ENCODE peak calls at places on chromosomes 2 and 18, in eight cellular contexts. E, Y, D, M, V, U, F and H are unnamed samples.

GRCh38 chr2:85734015-85734414 is 19.8 kb upstream of the ATOH8 start:
- DNase-seq in E (no peak), Y (no peak), D (no peak), M (no peak), V (no peak), U (no peak), F (no peak), H (no peak)

GRCh38 chr18:47749195-47749973 is 181.1 kb downstream of the SMAD2 start:
- DNase-seq in E (peak), Y (peak), D (peak), M (peak), V (peak), U (peak), F (peak), H (peak)

GRCh38 chr2:47214990-47215389 is 59.9 kb upstream of the STPG4 start:
- DNase-seq in E (no peak), Y (no peak), D (no peak), M (no peak), V (no peak), U (no peak), F (no peak), H (no peak)

GRCh38 chr2:49286726-49287125 is 132.4 kb upstream of the FSHR start:
- DNase-seq in E (no peak), Y (no peak), D (no peak), M (no peak), V (no peak), U (no peak), F (peak), H (no peak)

GRCh38 chr18:55322176-55322735 is 265.7 kb downstream of the TCF4 start:
- DNase-seq in E (no peak), Y (no peak), D (peak), M (no peak), V (no peak), U (peak), F (peak), H (no peak)

GRCh38 chr2:216989335-216990129 is 129.7 kb upstream of the TNP1 start:
- DNase-seq in E (no peak), Y (no peak), D (no peak), M (no peak), V (no peak), U (no peak), F (peak), H (no peak)

GRCh38 chr2:26456701-26457224 is 21.2 kb downstream of the OTOF start:
- DNase-seq in E (no peak), Y (no peak), D (no peak), M (no peak), V (peak), U (no peak), F (no peak), H (no peak)

GRCh38 chr18:22106536-22107292 is 62.7 kb upstream of the GATA6 start:
- DNase-seq in E (no peak), Y (no peak), D (no peak), M (no peak), V (no peak), U (no peak), F (no peak), H (no peak)

GRCh38 chr18:12911025-12911927 is 27.2 kb upstream of the PTPN2 start:
- DNase-seq in E (peak), Y (no peak), D (no peak), M (peak), V (no peak), U (no peak), F (no peak), H (peak)

GRCh38 chr2:233593201-233593600 is 24.2 kb upstream of the UGT1A8 start:
- DNase-seq in E (no peak), Y (no peak), D (no peak), M (no peak), V (no peak), U (no peak), F (no peak), H (no peak)

GRCh38 chr2:191933307-191934105 is 86.6 kb upstream of the CAVIN2 start:
- DNase-seq in E (no peak), Y (no peak), D (no peak), M (no peak), V (no peak), U (no peak), F (peak), H (no peak)

GRCh38 chr2:31950946-31951562 is 59.8 kb downstream of the MEMO1 start:
- DNase-seq in E (no peak), Y (no peak), D (no peak), M (no peak), V (no peak), U (no peak), F (no peak), H (no peak)

GRCh38 chr2:85231952-85232351 is 95.8 kb downstream of the TGOLN2 start:
- DNase-seq in E (no peak), Y (no peak), D (no peak), M (no peak), V (peak), U (no peak), F (no peak), H (no peak)

GRCh38 chr18:49597556-49597955 is 35.7 kb downstream of the LIPG start:
- DNase-seq in E (no peak), Y (no peak), D (no peak), M (no peak), V (no peak), U (no peak), F (peak), H (no peak)

GRCh38 chr2:186848873-186849578 is at the start of gene ZSWIM2:
- DNase-seq in E (no peak), Y (no peak), D (peak), M (peak), V (peak), U (peak), F (peak), H (no peak)

GRCh38 chr18:73614812-73615211 is 532.8 kb downstream of the FBXO15 start:
- DNase-seq in E (no peak), Y (no peak), D (no peak), M (no peak), V (no peak), U (no peak), F (peak), H (no peak)

GRCh38 chr2:239329972-239330572 is 70.7 kb downstream of the HDAC4 start:
- DNase-seq in E (no peak), Y (no peak), D (no peak), M (no peak), V (peak), U (no peak), F (no peak), H (no peak)

GRCh38 chr2:226336283-226336682 is 463.3 kb downstream of the IRS1 start:
- DNase-seq in E (no peak), Y (no peak), D (no peak), M (no peak), V (no peak), U (no peak), F (no peak), H (no peak)

GRCh38 chr2:25401307-25402021 is 59.7 kb upstream of the DNMT3A start:
- DNase-seq in E (no peak), Y (no peak), D (no peak), M (no peak), V (no peak), U (no peak), F (no peak), H (no peak)

GRCh38 chr18:44771957-44772917 is 91.5 kb downstream of the SETBP1 start:
- DNase-seq in E (no peak), Y (no peak), D (no peak), M (no peak), V (no peak), U (no peak), F (no peak), H (no peak)

GRCh38 chr18:75818336-75818735 is 390.8 kb upstream of the SMIM21 start:
- DNase-seq in E (no peak), Y (no peak), D (no peak), M (no peak), V (no peak), U (no peak), F (no peak), H (no peak)

GRCh38 chr2:160956243-160956802 is 203.9 kb upstream of the TANK start:
- DNase-seq in E (no peak), Y (no peak), D (peak), M (no peak), V (no peak), U (no peak), F (peak), H (no peak)

GRCh38 chr2:127314193-127314988 is 20.4 kb upstream of the ERCC3 start:
- DNase-seq in E (no peak), Y (no peak), D (no peak), M (no peak), V (no peak), U (no peak), F (no peak), H (no peak)

GRCh38 chr2:230849633-230850357 is 14.9 kb upstream of the ITM2C start:
- DNase-seq in E (peak), Y (no peak), D (no peak), M (no peak), V (no peak), U (no peak), F (peak), H (peak)